ENCODE peak calls at places on chromosome 14, in seven cellular contexts. O is fibroblast of mammary gland, A is mucosa of descending colon, G is GM20000, V is GM13977, E is suprapubic skin, B is NB4. C is an unnamed sample.

GRCh38 chr14:75264036-75264435 is 14.6 kb upstream of the FOS start:
- DNase-seq in O (no peak), A (no peak), G (no peak), V (no peak), E (peak; percentile 73), B (no peak), C (no peak)

GRCh38 chr14:64605926-64606685 is 56.3 kb downstream of the PPP1R36 start:
- DNase-seq in O (peak; percentile 19), A (no peak), G (no peak), V (no peak), E (no peak), B (no peak), C (no peak)

GRCh38 chr14:79424462-79424861 is 786.8 kb downstream of the DIO2 start:
- DNase-seq in O (peak; percentile 40), A (no peak), G (no peak), V (no peak), E (no peak), B (no peak), C (no peak)

GRCh38 chr14:101665478-101666078 is 95.9 kb upstream of the PPP2R5C start:
- DNase-seq in O (peak; percentile 43), A (peak; percentile 58), G (peak; percentile 28), V (peak; percentile 28), E (no peak), B (peak; percentile 67), C (peak; percentile 3)

GRCh38 chr14:39265741-39266588 is 32.2 kb downstream of the MIA2 start:
- DNase-seq in O (peak; percentile 60), A (no peak), G (no peak), V (no peak), E (no peak), B (peak; percentile 50), C (no peak)

GRCh38 chr14:55386037-55386798 is 25.4 kb downstream of the ATG14 start:
- DNase-seq in O (no peak), A (no peak), G (no peak), V (no peak), E (no peak), B (no peak), C (no peak)

GRCh38 chr14:86838363-86838762 is 1154.6 kb downstream of the GALC start:
- DNase-seq in O (peak; percentile 8), A (no peak), G (no peak), V (no peak), E (no peak), B (peak; percentile 1), C (no peak)

GRCh38 chr14:65170768-65171251 is 68.5 kb upstream of the MAX start:
- DNase-seq in O (peak; percentile 81), A (no peak), G (peak; percentile 35), V (peak; percentile 56), E (no peak), B (peak; percentile 33), C (peak; percentile 62)

GRCh38 chr14:96053600-96054381 is 14.6 kb downstream of the C14orf132 start:
- DNase-seq in O (peak; percentile 99), A (no peak), G (no peak), V (no peak), E (peak; percentile 86), B (no peak), C (no peak)

GRCh38 chr14:94317259-94317658 is 5.9 kb downstream of the SERPINA6 start:
- DNase-seq in O (peak; percentile 71), A (peak; percentile 77), G (no peak), V (no peak), E (peak; percentile 75), B (no peak), C (no peak)

GRCh38 chr14:90991690-90992443 is 68.6 kb downstream of the RPS6KA5 start:
- DNase-seq in O (no peak), A (no peak), G (no peak), V (no peak), E (no peak), B (no peak), C (no peak)

GRCh38 chr14:92755495-92755894 is 7.1 kb upstream of the LGMN start:
- DNase-seq in O (peak; percentile 60), A (no peak), G (no peak), V (no peak), E (no peak), B (no peak), C (no peak)

GRCh38 chr14:59268011-59268410 is 79.5 kb downstream of the DAAM1 start:
- DNase-seq in O (peak; percentile 49), A (no peak), G (no peak), V (no peak), E (no peak), B (no peak), C (no peak)

GRCh38 chr14:96380735-96381134 is 11.2 kb upstream of the AK7 start:
- DNase-seq in O (no peak), A (no peak), G (no peak), V (no peak), E (no peak), B (no peak), C (peak; percentile 46)

GRCh38 chr14:43408472-43408871 is 1098.6 kb downstream of the FSCB start:
- DNase-seq in O (no peak), A (no peak), G (no peak), V (no peak), E (no peak), B (no peak), C (no peak)

GRCh38 chr14:43413094-43413493 is 1094.0 kb downstream of the FSCB start:
- DNase-seq in O (no peak), A (no peak), G (no peak), V (no peak), E (no peak), B (no peak), C (no peak)

GRCh38 chr14:43411841-43412240 is 1095.2 kb downstream of the FSCB start:
- DNase-seq in O (no peak), A (no peak), G (no peak), V (no peak), E (no peak), B (no peak), C (no peak)

GRCh38 chr14:43407721-43408120 is 1099.4 kb downstream of the FSCB start:
- DNase-seq in O (no peak), A (no peak), G (no peak), V (no peak), E (no peak), B (no peak), C (no peak)

GRCh38 chr14:43410631-43411030 is 1096.5 kb downstream of the FSCB start:
- DNase-seq in O (no peak), A (no peak), G (no peak), V (no peak), E (no peak), B (no peak), C (no peak)
- TF ChIP-seq CTCF in O (no peak), A (no peak), G (no peak), V (no peak), E (no peak), B (no peak), C (no peak)

GRCh38 chr14:102694530-102695171 is 82.6 kb upstream of the TRAF3 start:
- DNase-seq in O (peak; percentile 79), A (no peak), G (peak; percentile 70), V (peak; percentile 57), E (peak; percentile 64), B (peak; percentile 73), C (peak; percentile 45)

GRCh38 chr14:102690509-102691286 is 86.6 kb upstream of the TRAF3 start:
- DNase-seq in O (no peak), A (no peak), G (no peak), V (no peak), E (no peak), B (peak; percentile 52), C (no peak)

GRCh38 chr14:102693006-102693755 is 84.1 kb upstream of the TRAF3 start:
- DNase-seq in O (no peak), A (no peak), G (no peak), V (no peak), E (no peak), B (peak; percentile 12), C (no peak)

GRCh38 chr14:102691763-102692162 is 85.5 kb upstream of the TRAF3 start:
- DNase-seq in O (no peak), A (no peak), G (no peak), V (no peak), E (no peak), B (no peak), C (no peak)

GRCh38 chr14:102692334-102692733 is 84.9 kb upstream of the TRAF3 start:
- DNase-seq in O (no peak), A (no peak), G (no peak), V (no peak), E (no peak), B (no peak), C (no peak)
- TF ChIP-seq CTCF in O (no peak), A (no peak), G (no peak), V (no peak), E (no peak), B (no peak), C (no peak)

DNA sequence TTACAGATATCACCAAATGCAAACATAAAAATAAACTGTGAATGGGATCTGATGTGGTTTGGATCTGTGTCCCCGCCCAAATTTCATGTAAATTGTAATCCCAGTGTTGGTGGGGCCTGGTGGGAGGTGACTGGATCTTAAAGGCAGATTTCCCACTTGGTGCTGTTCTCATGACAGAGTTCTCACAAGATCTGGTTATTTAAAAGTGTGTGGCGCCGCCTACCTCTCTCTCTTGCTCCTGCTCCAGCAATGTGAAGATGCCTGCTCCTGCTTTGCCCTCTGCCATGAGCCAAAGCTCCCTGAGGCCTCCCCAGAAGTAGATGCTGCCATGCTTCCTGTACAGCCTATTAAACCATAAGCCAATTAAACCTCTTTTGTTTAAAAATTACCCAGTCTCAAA is 47.8 kb downstream of the SLC25A21 start:
- DNase-seq in O (no peak), A (no peak), G (no peak), V (no peak), E (no peak), B (peak; percentile 14), C (no peak)
- TF ChIP-seq CTCF in O (no peak), A (no peak), G (no peak), V (no peak), E (no peak), B (no peak), C (no peak)

GRCh38 chr14:46490150-46490769 is 161.3 kb downstream of the RPL10L start:
- DNase-seq in O (no peak), A (no peak), G (peak; percentile 21), V (peak; percentile 12), E (no peak), B (peak; percentile 59), C (no peak)
- TF ChIP-seq CTCF in O (no peak), A (no peak), G (no peak), V (peak; percentile 58), E (no peak), B (peak; percentile 60), C (peak; percentile 43)

GRCh38 chr14:52013984-52014600 is 24.7 kb downstream of the RTRAF start:
- DNase-seq in O (no peak), A (no peak), G (no peak), V (no peak), E (no peak), B (peak; percentile 50), C (no peak)
- TF ChIP-seq CTCF in O (peak; percentile 29), A (no peak), G (no peak), V (peak; percentile 37), E (no peak), B (peak; percentile 53), C (peak; percentile 53)

GRCh38 chr14:32584079-32584478 is 255.0 kb downstream of the AKAP6 start:
- DNase-seq in O (no peak), A (no peak), G (no peak), V (no peak), E (no peak), B (no peak), C (no peak)
- TF ChIP-seq CTCF in O (no peak), A (no peak), G (no peak), V (no peak), E (no peak), B (no peak), C (no peak)

GRCh38 chr14:100106260-100106659 is 41.0 kb downstream of the EVL start:
- DNase-seq in O (no peak), A (no peak), G (no peak), V (no peak), E (peak; percentile 61), B (no peak), C (no peak)
- TF ChIP-seq CTCF in O (no peak), A (no peak), G (no peak), V (no peak), E (no peak), B (no peak), C (no peak)